ENCODE peak calls at places on chromosomes 5 and 9, in eight cellular contexts. I is A549; L is AG08396; J is left ventricle myocardium superior; H is NCI-H446; A is endothelial cell; G is hippocampal formation; P is stimulated activated CD4-positive, alpha-beta T cell treated with anti-CD3 and anti-CD28 coated beads, Interleukin-12 subunit alpha, Interleukin-12 subunit beta, amount 100 ng/mL, for 24 hours. D is an unnamed sample.

GRCh38 chr5:67160985-67161384 is 35.6 kb downstream of the CD180 start:
- DNase-seq in I (peak; percentile 62), L (peak; percentile 83), J (no peak), H (no peak), A (no peak), G (no peak), P (no peak), D (peak; percentile 92)

GRCh38 chr9:79629721-79630120 is 58.0 kb downstream of the TLE4 start:
- DNase-seq in I (no peak), L (no peak), J (no peak), H (no peak), A (no peak), G (no peak), P (no peak), D (no peak)

GRCh38 chr9:97367729-97368128 is 44.2 kb upstream of the TDRD7 start:
- DNase-seq in I (no peak), L (no peak), J (no peak), H (no peak), A (no peak), G (no peak), P (no peak), D (no peak)

GRCh38 chr5:163453705-163454104 is 6.2 kb downstream of the NUDCD2 start:
- DNase-seq in I (no peak), L (no peak), J (no peak), H (no peak), A (no peak), G (no peak), P (no peak), D (no peak)

GRCh38 chr5:67510204-67510603 is 313.6 kb upstream of the CD180 start:
- DNase-seq in I (no peak), L (no peak), J (no peak), H (no peak), A (no peak), G (no peak), P (no peak), D (no peak)

GRCh38 chr5:50751064-50751657 is 84.7 kb downstream of the PARP8 start:
- DNase-seq in I (peak; percentile 2), L (peak; percentile 30), J (no peak), H (no peak), A (no peak), G (peak; percentile 19), P (no peak), D (peak; percentile 3)

GRCh38 chr5:90473321-90474234 is 993 bp downstream of the MBLAC2 start:
- DNase-seq in I (peak; percentile 14), L (peak; percentile 39), J (peak; percentile 68), H (no peak), A (peak; percentile 46), G (peak; percentile 63), P (peak; percentile 15), D (peak; percentile 35)

GRCh38 chr5:131671409-131671808 is 36.4 kb upstream of the RAPGEF6 start:
- DNase-seq in I (no peak), L (no peak), J (no peak), H (no peak), A (no peak), G (no peak), P (no peak), D (no peak)

GRCh38 chr9:74570879-74571512 is 73.9 kb downstream of the RORB start:
- DNase-seq in I (peak; percentile 9), L (peak; percentile 18), J (no peak), H (no peak), A (peak; percentile 38), G (peak; percentile 72), P (peak; percentile 4), D (peak; percentile 10)

GRCh38 chr5:61496406-61497307 is 164.6 kb downstream of the ZSWIM6 start:
- DNase-seq in I (no peak), L (no peak), J (no peak), H (peak; percentile 29), A (no peak), G (peak; percentile 60), P (no peak), D (no peak)

GRCh38 chr9:91682806-91683205 is 259.2 kb upstream of the NFIL3 start:
- DNase-seq in I (no peak), L (no peak), J (no peak), H (no peak), A (no peak), G (no peak), P (no peak), D (no peak)

GRCh38 chr9:87422999-87423398 is 74.7 kb upstream of the DAPK1 start:
- DNase-seq in I (no peak), L (no peak), J (no peak), H (no peak), A (no peak), G (no peak), P (no peak), D (no peak)

GRCh38 chr9:96008502-96009222 is 133.2 kb downstream of the ERCC6L2 start:
- DNase-seq in I (no peak), L (no peak), J (no peak), H (no peak), A (no peak), G (no peak), P (no peak), D (no peak)

GRCh38 chr5:146564036-146564762 is 48.2 kb upstream of the GPR151 start:
- DNase-seq in I (no peak), L (no peak), J (no peak), H (no peak), A (no peak), G (no peak), P (no peak), D (no peak)

GRCh38 chr5:100562821-100563220 is 27.6 kb downstream of the FAM174A start:
- DNase-seq in I (no peak), L (no peak), J (no peak), H (no peak), A (no peak), G (no peak), P (no peak), D (no peak)

D was measured in PC-9.